ENCODE peak calls at places on chromosome 6, in four cellular contexts. E, I, H and A are unnamed samples.
A peak's percentile ranks its signal among the peaks of the same experiment; 100 is the strongest.

GRCh38 chr6:168877821-168878282 is 375.8 kb downstream of the THBS2 start:
- DNase-seq in I (no peak), H (no peak), E (peak; percentile 39), A (no peak)

GRCh38 chr6:134813146-134813545 is 136.8 kb downstream of the ALDH8A1 start:
- DNase-seq in I (no peak), E (no peak), H (peak; percentile 64), A (no peak)

GRCh38 chr6:37182736-37183590 is 13.0 kb downstream of the PIM1 start:
- DNase-seq in E (no peak), I (no peak), H (peak; percentile 60), A (peak; percentile 88)

GRCh38 chr6:28543671-28544131 is 18.0 kb downstream of the GPX5 start:
- DNase-seq in E (peak; percentile 49), I (peak; percentile 24), H (peak; percentile 13), A (peak; percentile 28)

GRCh38 chr6:74892091-74892490 is 313.8 kb downstream of the COL12A1 start:
- DNase-seq in H (no peak), I (peak; percentile 49), E (no peak), A (no peak)

GRCh38 chr6:108133594-108134179 is 32.1 kb upstream of the NR2E1 start:
- DNase-seq in E (peak; percentile 94), I (peak; percentile 52), H (peak; percentile 73), A (peak; percentile 61)

GRCh38 chr6:27295301-27296079 is 16.6 kb downstream of the POM121L2 start:
- DNase-seq in H (peak; percentile 65), E (peak; percentile 74), I (no peak), A (no peak)

GRCh38 chr6:35139924-35140524 is 1.1 kb downstream of the TCP11 start:
- DNase-seq in I (peak; percentile 53), H (peak; percentile 88), E (peak; percentile 78), A (peak; percentile 68)

GRCh38 chr6:30507849-30508843 is 18.8 kb downstream of the HLA-E start:
- DNase-seq in E (no peak), H (no peak), I (no peak), A (no peak)

GRCh38 chr6:90136176-90136575 is 160.5 kb downstream of the BACH2 start:
- DNase-seq in H (no peak), E (no peak), I (no peak), A (no peak)

GRCh38 chr6:146914563-146915483 is 289.4 kb upstream of the STXBP5 start:
- DNase-seq in I (peak; percentile 21), E (peak; percentile 74), H (peak; percentile 97), A (no peak)

GRCh38 chr6:44004625-44005506 is 122.4 kb downstream of the MRPL14 start:
- DNase-seq in I (no peak), H (no peak), E (no peak), A (peak; percentile 61)

DNA sequence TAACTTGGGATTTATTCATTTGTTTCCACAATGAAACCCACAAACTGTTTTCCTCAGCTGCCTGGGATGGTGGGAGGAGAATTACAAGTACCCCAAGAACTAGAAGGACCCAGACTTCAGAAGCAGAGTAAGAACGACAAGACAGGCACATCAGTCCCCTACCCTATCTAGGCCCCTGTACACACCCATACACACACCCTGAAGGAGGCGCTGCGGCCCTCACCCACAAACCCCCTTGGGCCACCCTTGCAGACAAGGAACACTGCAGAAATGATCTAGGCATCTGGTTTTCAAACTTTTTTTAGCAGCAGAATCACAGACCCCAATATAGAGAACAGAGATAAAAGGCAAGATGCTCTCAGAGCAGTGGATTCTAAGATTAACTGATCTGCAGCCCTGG is 55.0 kb downstream of the TRERF1 start:
- DNase-seq in I (no peak), H (no peak), E (no peak), A (peak; percentile 56)
- TF ChIP-seq CTCF in I (no peak), H (no peak), E (no peak), A (peak; percentile 19)

GRCh38 chr6:106808758-106809157 is 165.8 kb downstream of the CD24 start:
- DNase-seq in I (no peak), H (no peak), E (no peak), A (no peak)

GRCh38 chr6:106811088-106811686 is 163.3 kb downstream of the CD24 start:
- DNase-seq in E (no peak), I (no peak), H (no peak), A (no peak)

GRCh38 chr6:106805771-106806170 is 168.8 kb downstream of the CD24 start:
- DNase-seq in I (no peak), H (no peak), E (no peak), A (no peak)

GRCh38 chr6:106805017-106805335 is 169.6 kb downstream of the CD24 start:
- DNase-seq in H (no peak), I (no peak), E (no peak), A (no peak)

DNA sequence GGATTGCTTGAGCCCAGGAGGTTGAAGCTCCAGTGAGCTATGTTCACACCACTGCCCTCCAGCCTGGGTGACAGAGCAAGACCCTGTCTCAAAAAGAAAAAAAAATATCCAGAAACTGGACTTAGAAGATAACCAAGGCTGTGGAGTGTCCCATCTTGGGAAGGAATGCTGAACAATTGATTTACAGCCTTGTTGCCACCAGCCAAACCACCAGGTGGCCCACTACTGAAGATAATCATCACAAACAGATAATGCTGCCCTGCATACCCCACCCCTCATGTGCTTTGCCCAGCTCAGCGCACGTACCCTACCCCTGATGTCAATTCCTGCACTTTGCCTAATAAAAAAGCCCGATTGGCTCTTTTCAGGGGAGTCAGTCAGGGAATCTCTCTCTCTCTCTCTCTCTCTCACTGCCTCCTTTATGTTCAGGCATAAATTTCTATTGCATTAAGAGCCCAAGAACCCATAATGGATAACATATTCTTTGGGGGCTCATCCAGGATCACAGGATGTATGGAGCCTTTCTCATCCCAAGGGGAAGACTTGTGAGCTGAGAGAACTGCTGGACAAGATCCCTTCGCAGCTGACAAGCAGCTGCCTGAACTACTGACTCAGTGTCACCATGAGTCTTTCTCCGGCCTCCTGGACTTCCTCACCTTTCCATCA is 166.4 kb downstream of the CD24 start:
- DNase-seq in E (no peak), I (no peak), H (no peak), A (no peak)
- TF ChIP-seq CTCF in E (no peak), I (no peak), H (no peak), A (no peak)

GRCh38 chr6:154039231-154039842 is at the start of gene OPRM1:
- DNase-seq in I (no peak), E (peak; percentile 77), H (peak; percentile 31), A (peak; percentile 55)

GRCh38 chr6:154041001-154041400 is 2.0 kb downstream of the OPRM1 start:
- DNase-seq in I (no peak), E (no peak), H (no peak), A (no peak)
- TF ChIP-seq CTCF in I (no peak), E (peak; percentile 15), H (no peak), A (no peak)

DNA sequence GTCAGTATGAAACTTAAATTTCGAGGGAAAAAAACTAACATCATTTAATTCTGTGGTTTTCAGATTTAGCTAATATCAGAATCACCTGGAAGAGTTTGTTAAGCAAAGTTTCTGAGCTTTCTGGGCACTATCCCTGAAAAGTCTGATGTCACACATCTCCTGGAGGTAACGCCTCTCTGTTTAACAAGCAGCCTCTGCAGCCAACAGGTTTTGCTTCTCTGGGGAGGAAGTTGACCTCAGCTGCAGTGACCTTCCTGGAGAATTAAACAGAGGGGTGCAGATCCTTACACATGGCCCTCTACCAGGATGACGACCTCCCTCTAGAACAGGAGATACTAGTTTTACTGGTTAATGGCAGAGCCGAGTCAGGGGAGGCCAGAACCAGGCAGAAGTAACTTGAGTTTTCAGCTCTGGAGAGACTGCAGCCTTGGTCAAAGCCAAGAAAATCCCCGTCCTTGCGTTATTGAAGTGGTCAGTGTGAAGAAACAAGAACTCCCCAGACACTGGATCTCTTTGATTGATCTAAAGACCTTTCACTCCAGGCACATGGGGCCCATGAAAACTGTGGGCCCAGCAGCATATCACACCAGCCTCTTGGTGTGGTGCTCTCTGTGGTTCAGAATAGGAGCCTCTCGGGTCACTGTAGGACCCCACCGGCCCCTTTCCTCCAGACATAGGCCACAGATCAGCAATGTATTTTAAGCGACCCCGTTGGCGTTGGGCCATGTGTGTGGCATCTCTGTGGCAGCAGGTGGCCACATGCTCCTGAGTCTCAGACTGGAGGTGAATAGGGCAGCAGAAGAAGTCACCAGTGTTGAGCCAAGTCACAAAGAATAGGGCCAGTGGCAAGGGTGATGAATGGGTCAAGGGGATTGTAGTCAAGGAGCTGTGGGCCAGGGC is 33.4 kb upstream of the CCR6 start:
- DNase-seq in H (no peak), E (no peak), I (no peak), A (no peak)
- TF ChIP-seq CTCF in H (no peak), E (no peak), I (no peak), A (no peak)

GRCh38 chr6:19806971-19807396 is 30.2 kb upstream of the ID4 start:
- DNase-seq in E (no peak), H (no peak), I (no peak), A (no peak)

GRCh38 chr6:19803331-19804330 is 33.5 kb upstream of the ID4 start:
- DNase-seq in H (peak; percentile 66), I (no peak), E (peak; percentile 18), A (no peak)

GRCh38 chr6:19802656-19803055 is 34.5 kb upstream of the ID4 start:
- DNase-seq in H (no peak), I (no peak), E (no peak), A (no peak)

GRCh38 chr6:19804362-19805145 is 32.6 kb upstream of the ID4 start:
- DNase-seq in E (peak; percentile 99), H (peak; percentile 99), I (peak; percentile 94), A (peak; percentile 84)

DNA sequence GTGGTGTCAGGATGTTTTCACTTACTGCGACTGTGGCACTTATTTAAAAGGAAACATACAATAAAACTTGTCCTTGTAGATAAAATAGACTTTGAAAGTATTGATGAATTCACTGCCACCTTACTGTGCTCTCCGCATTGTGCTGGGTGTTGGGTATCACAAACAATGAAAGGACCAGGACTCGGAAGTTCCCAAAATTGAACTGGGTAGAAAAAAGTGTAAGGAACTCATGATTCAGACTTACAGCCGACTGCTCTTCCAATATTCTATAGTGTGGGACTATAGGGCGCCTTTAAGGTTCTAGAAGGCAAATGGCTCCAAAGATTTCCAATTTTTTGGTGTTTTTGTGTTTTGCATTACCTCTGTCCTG is 32.0 kb upstream of the ID4 start:
- DNase-seq in H (peak; percentile 36), I (no peak), E (no peak), A (no peak)
- TF ChIP-seq CTCF in H (no peak), I (no peak), E (no peak), A (no peak)

DNA sequence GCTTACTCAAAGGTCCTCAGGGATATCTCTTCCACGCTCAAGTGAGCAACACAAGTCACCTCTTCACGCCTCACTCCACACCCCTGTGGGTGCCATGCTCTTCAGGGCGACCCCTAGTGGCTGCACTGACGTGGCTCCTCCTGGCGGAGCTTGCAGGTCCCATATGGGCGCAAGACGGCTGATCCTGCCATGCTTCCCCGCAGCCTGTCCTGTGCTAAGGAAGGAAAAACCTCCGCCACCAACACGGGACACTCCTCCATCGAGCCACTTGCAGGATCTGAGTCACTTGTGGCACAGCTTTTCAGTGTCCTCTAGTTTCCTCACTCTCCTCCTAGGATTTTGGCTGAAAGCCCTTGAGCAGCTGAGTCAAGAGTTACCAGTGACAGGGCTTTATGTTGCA is 90.7 kb downstream of the KHDC1L start:
- DNase-seq in I (no peak), H (peak; percentile 15), E (peak; percentile 35), A (peak; percentile 44)
- TF ChIP-seq CTCF in I (no peak), H (peak; percentile 71), E (peak; percentile 32), A (peak; percentile 16)